ENCODE peak calls at places on chromosomes 2 and 18, in ten cellular contexts. H is AG10803; B is right cardiac atrium; T is GM23248; F is CD8-positive, alpha-beta memory T cell; Q is astrocyte of the spinal cord; G is CD4-positive, CD25-positive, alpha-beta regulatory T cell; D is H7; V is foreskin fibroblast; R is spleen. N is an unnamed sample.

GRCh38 chr2:96485350-96485749 is 19.8 kb downstream of the NEURL3 start:
- DNase-seq in H (no peak), B (no peak), T (no peak), F (no peak), Q (peak; percentile 17), G (no peak), D (no peak), V (no peak), R (no peak), N (no peak)

GRCh38 chr2:169770991-169771390 is 27.7 kb upstream of the SSB start:
- DNase-seq in H (no peak), B (no peak), T (no peak), F (no peak), Q (no peak), G (no peak), D (no peak), V (no peak), R (no peak), N (no peak)

GRCh38 chr2:205034034-205034433 is 488.8 kb downstream of the PARD3B start:
- DNase-seq in H (no peak), B (no peak), T (no peak), F (no peak), Q (no peak), G (no peak), D (no peak), V (no peak), R (no peak), N (no peak)

GRCh38 chr2:152861349-152861942 is 143.0 kb downstream of the ARL6IP6 start:
- DNase-seq in H (peak; percentile 14), B (no peak), T (peak; percentile 52), F (no peak), Q (peak; percentile 3), G (no peak), D (peak; percentile 31), V (peak; percentile 0), R (no peak), N (no peak)

GRCh38 chr2:177315303-177315887 is 50.9 kb upstream of the NFE2L2 start:
- DNase-seq in H (no peak), B (peak; percentile 43), T (no peak), F (no peak), Q (no peak), G (no peak), D (no peak), V (no peak), R (no peak), N (no peak)

GRCh38 chr2:26144031-26144430 is 28.9 kb upstream of the GAREM2 start:
- DNase-seq in H (no peak), B (no peak), T (no peak), F (no peak), Q (no peak), G (no peak), D (no peak), V (no peak), R (no peak), N (no peak)

GRCh38 chr2:227766361-227766883 is 20.7 kb downstream of the SCYGR8 start:
- DNase-seq in H (peak; percentile 68), B (peak; percentile 92), T (peak; percentile 83), F (peak; percentile 43), Q (peak; percentile 73), G (peak; percentile 46), D (peak; percentile 84), V (peak; percentile 68), R (peak; percentile 89), N (peak; percentile 77)

GRCh38 chr2:75465317-75465998 is 95.3 kb downstream of the EVA1A start:
- DNase-seq in H (peak; percentile 53), B (no peak), T (peak; percentile 58), F (no peak), Q (peak; percentile 57), G (no peak), D (no peak), V (peak; percentile 26), R (no peak), N (no peak)

GRCh38 chr2:136582631-136583205 is 182.6 kb upstream of the THSD7B start:
- DNase-seq in H (no peak), B (peak; percentile 46), T (peak; percentile 6), F (no peak), Q (peak; percentile 1), G (no peak), D (peak; percentile 41), V (no peak), R (no peak), N (no peak)

GRCh38 chr2:102581911-102582310 is 37.4 kb upstream of the SLC9A2 start:
- DNase-seq in H (no peak), B (no peak), T (no peak), F (no peak), Q (no peak), G (no peak), D (no peak), V (no peak), R (no peak), N (no peak)

GRCh38 chr18:24560511-24560981 is 100.1 kb downstream of the HRH4 start:
- DNase-seq in H (no peak), B (no peak), T (no peak), F (no peak), Q (no peak), G (no peak), D (peak; percentile 19), V (no peak), R (no peak), N (no peak)

GRCh38 chr18:72013512-72013911 is 530.6 kb downstream of the CBLN2 start:
- DNase-seq in H (no peak), B (no peak), T (no peak), F (no peak), Q (peak; percentile 76), G (no peak), D (no peak), V (no peak), R (no peak), N (no peak)

GRCh38 chr2:23385748-23386421 is 906 bp downstream of the KLHL29 start:
- DNase-seq in H (peak; percentile 34), B (peak; percentile 62), T (peak; percentile 73), F (no peak), Q (no peak), G (no peak), D (peak; percentile 84), V (no peak), R (no peak), N (peak; percentile 74)

GRCh38 chr2:130843321-130843985 is 6.7 kb downstream of the ARHGEF4 start:
- DNase-seq in H (no peak), B (no peak), T (no peak), F (no peak), Q (no peak), G (no peak), D (no peak), V (no peak), R (peak; percentile 67), N (peak; percentile 66)

GRCh38 chr2:219001577-219002394 is 8.6 kb upstream of the CRYBA2 start:
- DNase-seq in H (no peak), B (no peak), T (no peak), F (no peak), Q (no peak), G (no peak), D (peak; percentile 89), V (no peak), R (no peak), N (peak; percentile 89)

GRCh38 chr2:219001100-219001576 is 7.9 kb upstream of the CRYBA2 start:
- DNase-seq in H (no peak), B (no peak), T (no peak), F (no peak), Q (no peak), G (no peak), D (no peak), V (no peak), R (no peak), N (no peak)

GRCh38 chr2:219003267-219003634 is 10.0 kb upstream of the CRYBA2 start:
- DNase-seq in H (no peak), B (no peak), T (no peak), F (no peak), Q (no peak), G (no peak), D (peak; percentile 67), V (no peak), R (no peak), N (no peak)

GRCh38 chr2:219003979-219004378 is 10.8 kb upstream of the CRYBA2 start:
- DNase-seq in H (no peak), B (no peak), T (no peak), F (no peak), Q (no peak), G (no peak), D (no peak), V (no peak), R (no peak), N (no peak)

GRCh38 chr2:219002395-219003266 is 9.4 kb upstream of the CRYBA2 start:
- DNase-seq in H (no peak), B (peak; percentile 68), T (peak; percentile 64), F (peak; percentile 29), Q (no peak), G (no peak), D (peak; percentile 98), V (no peak), R (no peak), N (peak; percentile 82)
- H3K4me3 ChIP-seq in H (no peak overlapping the region), B (no peak overlapping the region), T (no peak overlapping the region), F (peak overlapping the region; percentile 15), Q (no peak overlapping the region), G (no peak overlapping the region), D (peak overlapping the region; percentile 49), V (no peak overlapping the region), R (peak overlapping the region; percentile 11), N (no peak overlapping the region)

GRCh38 chr2:9110893-9111569 is 95.6 kb upstream of the ASAP2 start:
- DNase-seq in H (no peak), B (no peak), T (peak; percentile 28), F (no peak), Q (peak; percentile 40), G (no peak), D (peak; percentile 91), V (no peak), R (no peak), N (no peak)
- H3K4me3 ChIP-seq in H (no peak overlapping the region), B (no peak overlapping the region), T (no peak overlapping the region), F (no peak overlapping the region), Q (no peak overlapping the region), G (no peak overlapping the region), D (no peak overlapping the region), V (no peak overlapping the region), R (no peak overlapping the region), N (no peak overlapping the region)

DNA sequence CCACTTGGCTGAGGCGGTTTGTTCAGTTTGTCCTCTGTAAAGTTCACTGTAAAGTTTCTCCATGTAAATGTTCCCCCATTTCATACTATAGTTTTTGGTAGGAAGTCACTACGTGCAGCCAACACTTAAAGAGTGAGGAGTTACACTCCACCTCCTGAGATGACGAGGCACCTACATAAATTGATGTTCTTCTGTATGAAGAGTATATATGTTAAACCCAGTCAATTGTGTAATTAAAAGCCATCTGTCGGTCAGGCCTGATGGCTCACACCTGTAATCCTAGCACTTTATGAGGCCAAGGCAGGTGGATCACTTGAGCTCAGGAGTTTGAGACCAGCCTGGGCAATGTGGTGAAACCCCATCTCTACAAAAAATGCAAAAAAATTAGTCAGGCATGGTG is 7.6 kb downstream of the PIGN start:
- DNase-seq in H (no peak), B (no peak), T (no peak), F (no peak), Q (no peak), G (no peak), D (no peak), V (no peak), R (no peak), N (no peak)
- H3K4me3 ChIP-seq in H (no peak overlapping the region), B (no peak overlapping the region), T (no peak overlapping the region), F (no peak overlapping the region), Q (no peak overlapping the region), G (no peak overlapping the region), D (no peak overlapping the region), V (no peak overlapping the region), R (no peak overlapping the region), N (no peak overlapping the region)

DNA sequence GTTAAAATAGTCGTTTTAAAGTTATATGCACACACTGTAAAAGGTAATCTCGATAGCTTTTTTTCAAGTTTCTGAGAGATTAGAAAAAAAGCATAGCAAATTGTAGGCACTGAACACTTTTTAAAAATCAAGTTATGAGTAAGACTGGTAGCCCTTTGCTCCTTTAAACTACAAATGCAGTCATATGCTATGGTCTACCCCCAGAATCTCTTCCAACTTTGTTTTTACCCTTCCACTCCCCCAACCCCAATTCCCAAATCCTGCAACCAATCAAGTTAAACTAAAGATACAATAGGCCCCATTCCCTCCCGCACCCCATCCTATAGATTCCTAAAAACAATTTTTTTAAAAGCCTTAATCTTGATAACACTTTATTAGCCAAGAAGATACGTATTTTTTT is 732 bp upstream of the BAZ2B start:
- DNase-seq in H (no peak), B (no peak), T (peak; percentile 16), F (no peak), Q (no peak), G (no peak), D (no peak), V (no peak), R (no peak), N (no peak)
- H3K4me3 ChIP-seq in H (peak overlapping the region; percentile 74), B (peak overlapping the region; percentile 83), T (peak overlapping the region; percentile 91), F (no peak overlapping the region), Q (peak overlapping the region; percentile 58), G (no peak overlapping the region), D (peak overlapping the region; percentile 89), V (peak overlapping the region; percentile 75), R (peak overlapping the region; percentile 66), N (peak overlapping the region; percentile 89)